ENCODE peak calls at places on chromosome 16, in five cellular contexts. D is GM10248, Z is fibroblast of lung, F is ovary, N is neural crest cell. P is an unnamed sample.

GRCh38 chr16:28882476-28883180 is 4.3 kb downstream of the ATP2A1 start:
- DNase-seq in D (no peak), Z (peak; percentile 20), F (no peak), N (peak; percentile 35), P (no peak)

GRCh38 chr16:46638947-46639925 is 18.1 kb upstream of the SHCBP1 start:
- DNase-seq in D (no peak), Z (peak; percentile 44), F (no peak), N (no peak), P (no peak)

GRCh38 chr16:57758331-57759117 is 23.0 kb downstream of the KATNB1 start:
- DNase-seq in D (no peak), Z (no peak), F (peak; percentile 33), N (no peak), P (peak; percentile 19)

GRCh38 chr16:79278506-79278905 is 322.0 kb downstream of the MAF start:
- DNase-seq in D (no peak), Z (no peak), F (no peak), N (no peak), P (peak; percentile 34)

GRCh38 chr16:9528680-9529079 is 437.2 kb downstream of the HAPSTR1 start:
- DNase-seq in D (no peak), Z (no peak), F (no peak), N (no peak), P (no peak)

GRCh38 chr16:54143934-54144333 is 142.7 kb downstream of the IRX3 start:
- DNase-seq in D (no peak), Z (no peak), F (no peak), N (no peak), P (no peak)

GRCh38 chr16:11309895-11310633 is 28.9 kb upstream of the PRM1 start:
- DNase-seq in D (peak; percentile 55), Z (no peak), F (no peak), N (no peak), P (no peak)

GRCh38 chr16:27365142-27366089 is 36.6 kb upstream of the IL21R start:
- DNase-seq in D (no peak), Z (no peak), F (no peak), N (no peak), P (no peak)

GRCh38 chr16:58515871-58516767 is 802 bp downstream of the SETD6 start:
- DNase-seq in D (peak; percentile 67), Z (no peak), F (peak; percentile 46), N (no peak), P (no peak)

GRCh38 chr16:78220571-78220970 is 121.1 kb downstream of the WWOX start:
- DNase-seq in D (no peak), Z (no peak), F (no peak), N (no peak), P (no peak)

DNA sequence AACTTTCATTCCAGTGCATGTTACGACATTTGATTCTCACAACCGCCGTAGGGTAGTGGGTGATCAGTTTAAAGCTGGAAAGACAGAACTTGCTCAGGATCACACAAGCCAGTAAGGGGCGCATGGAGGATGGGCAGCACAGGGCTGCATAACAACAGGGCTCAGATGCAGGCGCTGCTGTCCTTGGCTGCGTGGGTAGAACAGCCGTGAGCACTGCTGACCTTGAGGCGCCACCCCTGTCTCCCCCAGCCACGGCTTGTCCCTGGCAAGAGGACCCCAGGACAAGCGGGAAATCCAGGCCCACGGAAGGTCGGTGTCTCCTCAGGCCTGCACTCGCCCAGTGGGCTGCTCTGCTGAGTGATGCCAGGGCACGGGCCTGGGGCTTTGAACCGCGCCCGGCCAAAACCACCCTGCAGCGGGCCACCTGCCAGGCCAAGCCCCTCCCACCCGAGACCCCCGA is 84.7 kb downstream of the LMF1 start:
- DNase-seq in D (no peak), Z (peak; percentile 5), F (peak; percentile 13), N (no peak), P (no peak)
- TF ChIP-seq CTCF in D (no peak), Z (no peak), F (no peak), N (no peak), P (no peak)

DNA sequence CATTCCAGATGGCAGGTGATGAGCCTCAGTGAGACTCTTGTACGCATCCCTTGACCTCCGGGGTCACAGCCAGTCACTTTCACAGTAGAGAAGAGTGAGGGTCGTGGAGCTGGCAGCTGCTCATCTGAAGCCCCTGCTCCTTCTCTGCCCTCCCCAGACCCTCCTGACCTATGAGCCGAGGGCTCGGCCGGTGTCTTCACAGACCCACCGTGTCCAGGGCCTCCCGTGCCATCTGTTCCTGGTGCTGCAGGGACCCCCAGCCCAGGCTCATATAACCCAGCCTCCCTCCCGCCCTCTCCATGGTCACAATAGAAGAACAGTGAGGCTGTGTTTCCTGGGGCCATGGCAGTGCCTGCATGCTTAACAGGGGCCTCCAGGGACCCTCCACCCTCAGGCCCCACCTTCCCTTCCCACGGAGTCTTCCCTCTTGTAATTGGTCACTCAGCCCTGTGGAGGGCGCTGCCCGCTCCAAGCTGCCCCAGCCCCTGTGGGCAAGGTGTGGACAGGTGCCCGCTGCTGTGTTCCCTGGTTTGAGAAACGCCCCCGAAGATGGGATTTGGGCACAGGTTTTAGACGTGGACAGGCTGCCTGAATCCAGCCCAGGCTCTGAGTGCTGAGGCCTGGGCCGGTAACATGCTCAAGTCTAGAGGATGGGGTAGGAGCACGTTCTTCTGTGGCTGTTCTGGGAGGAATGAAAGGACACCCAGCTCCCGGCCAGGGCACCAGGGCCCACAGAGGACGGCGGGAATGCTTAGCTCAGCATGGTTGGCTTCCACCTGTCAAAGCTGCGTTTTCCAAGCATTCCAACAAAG is 38.7 kb downstream of the ACSF3 start:
- DNase-seq in D (no peak), Z (no peak), F (peak; percentile 9), N (no peak), P (no peak)
- TF ChIP-seq CTCF in D (no peak), Z (no peak), F (no peak), N (no peak), P (no peak)

DNA sequence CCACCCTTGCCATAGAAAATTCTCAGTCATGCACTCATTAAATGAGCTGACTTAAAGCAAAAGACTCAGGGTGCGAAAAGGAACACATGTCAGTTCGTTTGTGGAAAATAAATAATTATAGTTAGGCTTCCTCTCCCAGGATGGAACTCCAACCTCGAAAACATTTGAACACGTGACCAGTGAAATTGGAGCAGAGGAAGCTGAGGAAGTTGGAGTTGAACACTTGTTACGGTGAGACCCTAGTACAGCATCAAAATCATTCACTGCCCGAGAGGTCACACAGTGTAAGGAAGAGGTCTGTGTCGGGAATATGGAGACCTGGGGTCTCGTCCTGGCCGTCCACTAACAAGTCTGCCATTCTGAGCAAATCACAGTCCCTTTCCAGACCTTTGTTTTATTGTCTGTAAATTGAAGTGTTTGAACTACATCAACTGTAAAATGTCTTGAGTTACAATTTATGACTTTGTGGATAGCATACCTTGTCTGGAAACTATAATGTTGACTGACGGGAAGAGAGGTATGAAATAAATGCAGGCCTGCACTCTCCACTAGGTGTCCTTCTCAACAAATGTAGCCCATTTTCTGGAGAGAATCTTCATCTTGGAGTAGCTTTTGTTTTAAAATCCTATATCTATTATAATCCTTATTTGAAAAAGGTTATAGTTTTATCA is 7.7 kb downstream of the PSMD7 start:
- DNase-seq in D (no peak), Z (no peak), F (no peak), N (no peak), P (no peak)
- TF ChIP-seq CTCF in D (peak; percentile 49), Z (peak; percentile 16), F (no peak), N (peak; percentile 60), P (no peak)

DNA sequence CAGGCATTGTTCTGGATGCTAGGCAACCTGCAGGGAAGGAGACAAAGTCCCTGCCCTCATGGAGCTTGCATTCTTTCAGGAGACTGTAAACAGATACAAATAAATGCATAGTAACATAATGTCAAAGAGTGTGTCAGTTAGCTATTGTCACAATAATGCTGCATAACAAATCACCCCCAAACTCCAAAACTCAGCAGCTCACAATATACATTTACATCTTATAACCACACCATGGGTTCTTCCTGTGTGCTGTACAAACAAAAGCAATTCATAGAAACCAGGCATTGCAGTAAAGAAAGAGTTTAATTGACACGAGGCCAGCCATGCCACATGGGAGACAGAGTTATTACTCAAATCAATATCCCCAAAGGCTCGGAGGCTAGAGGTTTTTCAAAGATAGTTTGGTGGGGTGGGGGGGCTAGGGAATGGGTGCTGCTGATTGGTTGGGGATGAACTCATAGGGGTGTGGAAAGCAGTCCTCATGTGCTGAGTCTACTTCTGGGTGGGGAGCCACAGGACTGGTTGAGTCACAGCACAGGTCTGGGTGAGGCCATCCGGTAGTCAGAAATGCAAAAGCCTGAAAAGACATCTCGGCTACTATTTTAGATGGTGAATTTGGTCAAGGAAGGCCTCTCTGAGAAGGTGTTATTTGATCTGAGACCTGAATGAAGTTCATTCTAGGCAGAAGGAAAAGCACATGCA is 79.0 kb downstream of the GPRC5B start:
- DNase-seq in D (no peak), Z (no peak), F (no peak), N (no peak), P (no peak)
- TF ChIP-seq CTCF in D (no peak), Z (no peak), F (no peak), N (no peak), P (no peak)

GRCh38 chr16:89701425-89702406 is at the start of gene SPATA2L:
- DNase-seq in D (peak; percentile 99), Z (peak; percentile 64), F (peak; percentile 93), N (peak; percentile 83), P (peak; percentile 95)
- TF ChIP-seq CTCF in D (peak; percentile 45), Z (no peak), F (no peak), N (peak; percentile 41), P (no peak)

GRCh38 chr16:35198223-35199199 is 1739.1 kb downstream of the TP53TG3F start:
- DNase-seq in D (no peak), Z (no peak), F (no peak), N (no peak), P (no peak)

GRCh38 chr16:35197656-35198055 is 1738.2 kb downstream of the TP53TG3F start:
- DNase-seq in D (no peak), Z (no peak), F (no peak), N (no peak), P (no peak)

GRCh38 chr16:35201151-35201550 is 1741.7 kb downstream of the TP53TG3F start:
- DNase-seq in D (no peak), Z (no peak), F (no peak), N (no peak), P (no peak)

GRCh38 chr16:35203636-35204035 is 1744.2 kb downstream of the TP53TG3F start:
- DNase-seq in D (no peak), Z (no peak), F (no peak), N (no peak), P (no peak)

DNA sequence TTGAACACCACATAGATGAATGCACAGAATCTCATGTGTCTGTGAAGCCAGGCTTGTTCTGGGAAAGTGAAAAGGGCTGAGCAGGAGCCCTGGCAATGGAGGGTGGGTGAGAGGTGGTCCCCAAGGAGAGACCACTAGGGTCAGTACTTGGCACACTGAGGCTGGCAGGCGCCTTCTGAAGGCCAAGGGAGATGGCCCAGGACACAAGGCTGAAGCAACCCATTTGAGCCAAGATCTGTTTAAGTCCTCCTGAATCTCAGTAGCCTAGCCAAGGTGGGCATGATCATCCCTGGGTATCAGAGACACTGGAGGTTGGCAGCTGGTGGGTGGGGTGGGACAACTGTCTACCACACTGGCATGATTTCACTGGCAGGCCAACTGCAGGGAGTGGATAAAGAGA is 1741.2 kb downstream of the TP53TG3F start:
- DNase-seq in D (no peak), Z (no peak), F (no peak), N (no peak), P (no peak)
- TF ChIP-seq CTCF in D (no peak), Z (no peak), F (no peak), N (no peak), P (no peak)

GRCh38 chr16:3123986-3124886 is 10.6 kb upstream of the ZNF213 start:
- DNase-seq in D (peak; percentile 97), Z (peak; percentile 92), F (peak; percentile 95), N (peak; percentile 98), P (peak; percentile 96)
- TF ChIP-seq CTCF in D (peak; percentile 20), Z (peak; percentile 18), F (no peak), N (peak; percentile 47), P (no peak)